ENCODE peak calls at places on chromosomes 7 and 10, in seven cellular contexts. O is ovary, W is IMR-90, X is HepG2, U is right atrium auricular region, R is fibroblast of lung, K is breast epithelium. Z is an unnamed sample.

GRCh38 chr10:96047004-96047649 is 3.7 kb downstream of the CCNJ start:
- DNase-seq in O (no peak), W (no peak), X (peak; percentile 12), U (no peak), R (no peak), K (no peak), Z (no peak)

GRCh38 chr7:12861070-12861469 is 173.6 kb downstream of the ARL4A start:
- DNase-seq in O (no peak), W (no peak), X (no peak), U (no peak), R (peak; percentile 15), K (no peak), Z (no peak)

GRCh38 chr7:116552616-116553015 is 27.8 kb downstream of the CAV1 start:
- DNase-seq in O (no peak), W (peak; percentile 76), X (no peak), U (no peak), R (peak; percentile 53), K (no peak), Z (peak; percentile 76)

GRCh38 chr7:46257766-46258448 is 336.8 kb upstream of the IGFBP3 start:
- DNase-seq in O (no peak), W (peak; percentile 93), X (no peak), U (no peak), R (peak; percentile 92), K (no peak), Z (peak; percentile 81)

GRCh38 chr7:4787947-4788626 is 12.7 kb downstream of the AP5Z1 start:
- DNase-seq in O (no peak), W (no peak), X (no peak), U (no peak), R (no peak), K (no peak), Z (no peak)

GRCh38 chr7:138431517-138431916 is 28.5 kb upstream of the TRIM24 start:
- DNase-seq in O (no peak), W (no peak), X (no peak), U (no peak), R (peak; percentile 10), K (no peak), Z (peak; percentile 49)

GRCh38 chr7:94907026-94907419 is 371 bp upstream of the PPP1R9A start:
- DNase-seq in O (no peak), W (no peak), X (peak; percentile 12), U (no peak), R (no peak), K (no peak), Z (no peak)

GRCh38 chr10:78952686-78953085 is 116.1 kb upstream of the ZMIZ1 start:
- DNase-seq in O (peak; percentile 70), W (no peak), X (no peak), U (peak; percentile 84), R (peak; percentile 85), K (no peak), Z (no peak)

GRCh38 chr10:110279062-110279986 is 25.4 kb downstream of the SMNDC1 start:
- DNase-seq in O (peak; percentile 46), W (peak; percentile 71), X (peak; percentile 65), U (peak; percentile 75), R (peak; percentile 57), K (peak; percentile 67), Z (peak; percentile 43)

GRCh38 chr10:68666280-68666760 is 54.7 kb upstream of the CCAR1 start:
- DNase-seq in O (no peak), W (peak; percentile 95), X (no peak), U (no peak), R (peak; percentile 94), K (no peak), Z (peak; percentile 86)

GRCh38 chr10:108970016-108970415 is 953.3 kb downstream of the XPNPEP1 start:
- DNase-seq in O (no peak), W (peak; percentile 8), X (no peak), U (no peak), R (peak; percentile 42), K (no peak), Z (no peak)

GRCh38 chr10:133356953-133357292 is 896 bp downstream of the FUOM start:
- DNase-seq in O (no peak), W (no peak), X (no peak), U (no peak), R (no peak), K (no peak), Z (no peak)

GRCh38 chr7:3558410-3558809 is 257.4 kb downstream of the SDK1 start:
- DNase-seq in O (no peak), W (no peak), X (no peak), U (no peak), R (peak; percentile 47), K (no peak), Z (no peak)

GRCh38 chr10:588246-589165 is 101.0 kb downstream of the DIP2C start:
- DNase-seq in O (peak; percentile 14), W (peak; percentile 69), X (no peak), U (no peak), R (peak; percentile 44), K (no peak), Z (no peak)

GRCh38 chr10:120415709-120416330 is 41.2 kb upstream of the PLPP4 start:
- DNase-seq in O (no peak), W (peak; percentile 38), X (no peak), U (no peak), R (peak; percentile 97), K (no peak), Z (peak; percentile 81)

GRCh38 chr10:113616244-113617074 is 47.4 kb downstream of the NRAP start:
- DNase-seq in O (no peak), W (no peak), X (peak; percentile 6), U (no peak), R (no peak), K (no peak), Z (no peak)

GRCh38 chr10:113612154-113612553 is 51.7 kb downstream of the NRAP start:
- DNase-seq in O (no peak), W (no peak), X (no peak), U (no peak), R (no peak), K (peak; percentile 26), Z (no peak)

GRCh38 chr10:113614304-113614703 is 49.5 kb downstream of the NRAP start:
- DNase-seq in O (no peak), W (no peak), X (no peak), U (no peak), R (no peak), K (no peak), Z (no peak)

GRCh38 chr10:113613427-113613826 is 50.4 kb downstream of the NRAP start:
- DNase-seq in O (no peak), W (no peak), X (no peak), U (no peak), R (no peak), K (no peak), Z (no peak)

GRCh38 chr10:113610636-113611601 is 52.9 kb downstream of the NRAP start:
- DNase-seq in O (no peak), W (no peak), X (no peak), U (no peak), R (peak; percentile 59), K (no peak), Z (no peak)
- H3K27ac ChIP-seq in O (no peak overlapping the region), W (no peak overlapping the region), X (no peak overlapping the region), U (no peak overlapping the region), R (no peak overlapping the region), K (no peak overlapping the region), Z (no peak overlapping the region)

DNA sequence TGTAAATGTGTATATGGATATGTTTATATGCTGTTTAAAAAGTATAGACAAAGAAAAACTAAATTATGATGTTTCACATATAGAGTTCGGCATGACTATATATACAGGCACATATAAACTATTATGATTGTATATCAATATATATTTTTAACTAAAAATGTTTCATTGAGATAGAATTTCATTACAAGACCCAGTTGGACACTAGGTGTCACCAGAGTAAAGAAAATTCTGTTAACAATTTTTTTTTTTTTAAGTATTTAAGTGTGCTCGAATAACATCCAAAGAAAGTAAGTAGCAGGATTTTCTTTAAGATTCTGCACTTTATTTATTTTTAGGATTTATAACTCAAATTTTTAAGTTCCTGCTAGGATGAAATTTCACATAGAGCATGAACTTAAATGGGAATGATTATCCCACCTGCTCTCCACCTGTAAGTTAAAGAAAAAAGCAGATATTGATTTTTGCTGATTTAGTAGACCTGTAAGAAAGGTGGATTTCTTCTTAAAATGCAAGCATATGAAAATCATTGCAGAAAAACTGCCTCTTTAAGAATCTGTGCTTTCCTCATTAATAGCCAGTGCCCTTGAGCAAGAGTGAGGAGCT is 961.5 kb downstream of the PCDH15 start:
- DNase-seq in O (no peak), W (peak; percentile 15), X (peak; percentile 25), U (no peak), R (peak; percentile 13), K (no peak), Z (peak; percentile 8)
- TF ChIP-seq CTCF in O (no peak), W (peak; percentile 42), X (no peak), U (peak; percentile 42), R (no peak), K (peak; percentile 14), Z (peak; percentile 41)

DNA sequence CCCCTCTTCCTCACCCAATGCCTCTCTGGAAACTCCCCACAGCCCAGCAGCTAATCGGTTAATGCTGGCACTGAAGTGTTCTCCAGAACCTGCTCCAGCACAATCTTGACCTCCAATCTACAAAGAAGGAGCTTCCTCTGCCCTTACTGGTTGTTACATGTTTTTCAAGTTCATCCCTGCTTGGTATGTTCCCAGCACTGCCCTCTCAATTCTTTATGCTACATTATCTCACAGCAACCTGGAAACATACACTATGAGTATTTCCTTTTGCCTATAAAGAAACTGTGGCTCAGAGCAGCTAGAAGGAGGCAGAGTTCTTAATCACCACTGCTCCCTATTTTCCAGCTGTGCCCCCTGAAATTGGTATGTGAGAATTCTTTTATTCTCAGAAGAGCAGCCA is 84.1 kb upstream of the KMT2E start:
- DNase-seq in O (no peak), W (no peak), X (no peak), U (no peak), R (no peak), K (no peak), Z (peak; percentile 74)
- H3K4me3 ChIP-seq in O (no peak overlapping the region), W (no peak overlapping the region), X (no peak overlapping the region), U (no peak overlapping the region), R (no peak overlapping the region), K (no peak overlapping the region), Z (no peak overlapping the region)

GRCh38 chr10:69864321-69864720 is 62.6 kb downstream of the COL13A1 start:
- DNase-seq in O (no peak), W (peak; percentile 93), X (no peak), U (no peak), R (peak; percentile 95), K (no peak), Z (peak; percentile 92)
- H3K27ac ChIP-seq in O (no peak overlapping the region), W (peak overlapping the region; percentile 87), X (no peak overlapping the region), U (no peak overlapping the region), R (peak overlapping the region; percentile 52), K (no peak overlapping the region), Z (peak overlapping the region; percentile 78)

DNA sequence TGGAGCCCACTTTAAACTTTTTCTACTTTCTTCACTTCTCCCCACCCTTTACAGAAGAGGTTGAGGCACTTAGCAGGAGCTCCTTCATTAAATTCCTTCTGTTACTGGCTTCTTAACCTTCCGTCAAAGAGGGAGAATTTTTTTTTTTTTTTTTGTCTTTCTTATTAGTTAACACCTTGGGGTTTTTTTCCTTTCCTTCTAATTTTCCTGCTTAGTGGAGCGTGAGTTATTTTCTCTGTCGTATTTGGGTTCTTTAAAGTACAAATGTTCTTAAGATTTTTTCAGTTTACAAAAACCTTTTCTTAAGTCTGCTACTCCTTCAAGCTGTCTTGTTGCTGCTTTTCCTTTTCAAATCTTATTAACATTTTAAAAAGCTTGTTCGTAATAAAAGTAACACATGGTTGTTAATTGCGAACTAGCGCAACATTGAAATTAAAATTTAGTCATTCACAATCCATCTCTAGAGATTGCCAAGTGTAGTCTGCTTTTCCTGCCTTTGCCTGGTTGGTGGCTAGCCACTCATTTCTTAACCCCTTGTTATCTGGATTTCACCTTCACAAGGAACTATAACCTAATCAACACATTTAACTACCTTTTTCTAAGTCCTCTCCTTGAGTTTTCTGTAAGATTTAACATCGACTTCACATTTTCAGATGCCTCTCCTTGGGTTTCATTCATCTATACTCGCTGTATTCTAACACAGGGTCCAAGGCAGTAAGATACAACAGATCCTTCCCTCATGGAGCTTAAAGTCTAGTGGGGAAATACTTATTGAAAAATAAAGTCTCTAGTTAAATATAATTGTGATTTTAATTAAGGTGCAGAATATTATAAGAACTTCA is 2.0 kb downstream of the BMPR1A start:
- DNase-seq in O (no peak), W (peak; percentile 25), X (peak; percentile 28), U (no peak), R (peak; percentile 48), K (no peak), Z (peak; percentile 46)
- TF ChIP-seq CTCF in O (no peak), W (no peak), X (no peak), U (no peak), R (no peak), K (no peak), Z (no peak)

Z was measured in mammary epithelial cell.